ENCODE peak calls at places on chromosomes 2 and 18, in six cellular contexts. O, G, H, A, I and R are unnamed samples. For H3K27me3, the result is how much of the 10 kb centered on the place peaks cover.

GRCh38 chr2:11160256-11160655 is 5.0 kb downstream of the SLC66A3 start:
- DNase-seq in O (no peak), G (no peak), H (no peak), A (no peak), I (no peak), R (no peak)

GRCh38 chr2:16160281-16161084 is 220.1 kb downstream of the MYCN start:
- DNase-seq in O (no peak), G (no peak), H (no peak), A (no peak), I (no peak), R (no peak)

GRCh38 chr18:22778996-22779395 is 154.1 kb upstream of the RBBP8 start:
- DNase-seq in O (no peak), G (no peak), H (no peak), A (no peak), I (peak), R (no peak)

GRCh38 chr2:140696449-140696848 is 1434.4 kb downstream of the LRP1B start:
- DNase-seq in O (no peak), G (no peak), H (no peak), A (no peak), I (no peak), R (no peak)

GRCh38 chr2:166613226-166613625 is 119.2 kb upstream of the SCN7A start:
- DNase-seq in O (no peak), G (no peak), H (no peak), A (no peak), I (no peak), R (no peak)

GRCh38 chr18:75280427-75281280 is 70.1 kb downstream of the TSHZ1 start:
- DNase-seq in O (no peak), G (no peak), H (no peak), A (no peak), I (no peak), R (no peak)

GRCh38 chr18:21314721-21315120 is 72.7 kb downstream of the GREB1L start:
- DNase-seq in O (no peak), G (no peak), H (no peak), A (no peak), I (no peak), R (no peak)

GRCh38 chr2:47174731-47175361 is 19.7 kb upstream of the STPG4 start:
- DNase-seq in O (peak), G (peak), H (peak), A (no peak), I (peak), R (peak)

GRCh38 chr2:152016175-152017120 is 82.4 kb downstream of the CACNB4 start:
- DNase-seq in O (no peak), G (no peak), H (no peak), A (no peak), I (no peak), R (no peak)

GRCh38 chr2:184654945-184655344 is 56.6 kb downstream of the ZNF804A start:
- DNase-seq in O (no peak), G (no peak), H (peak), A (no peak), I (peak), R (no peak)

GRCh38 chr18:78778651-78779050 is 201.0 kb upstream of the SALL3 start:
- DNase-seq in O (no peak), G (no peak), H (no peak), A (no peak), I (no peak), R (no peak)

GRCh38 chr2:240024766-240025165 is 376 bp downstream of the NDUFA10 start:
- DNase-seq in O (peak), G (no peak), H (peak), A (peak), I (no peak), R (no peak)

GRCh38 chr2:208570066-208570465 is 163.5 kb downstream of the PTH2R start:
- DNase-seq in O (no peak), G (no peak), H (no peak), A (no peak), I (no peak), R (no peak)

GRCh38 chr2:200188851-200189250 is 117.6 kb upstream of the SPATS2L start:
- DNase-seq in O (no peak), G (no peak), H (no peak), A (no peak), I (no peak), R (no peak)

DNA sequence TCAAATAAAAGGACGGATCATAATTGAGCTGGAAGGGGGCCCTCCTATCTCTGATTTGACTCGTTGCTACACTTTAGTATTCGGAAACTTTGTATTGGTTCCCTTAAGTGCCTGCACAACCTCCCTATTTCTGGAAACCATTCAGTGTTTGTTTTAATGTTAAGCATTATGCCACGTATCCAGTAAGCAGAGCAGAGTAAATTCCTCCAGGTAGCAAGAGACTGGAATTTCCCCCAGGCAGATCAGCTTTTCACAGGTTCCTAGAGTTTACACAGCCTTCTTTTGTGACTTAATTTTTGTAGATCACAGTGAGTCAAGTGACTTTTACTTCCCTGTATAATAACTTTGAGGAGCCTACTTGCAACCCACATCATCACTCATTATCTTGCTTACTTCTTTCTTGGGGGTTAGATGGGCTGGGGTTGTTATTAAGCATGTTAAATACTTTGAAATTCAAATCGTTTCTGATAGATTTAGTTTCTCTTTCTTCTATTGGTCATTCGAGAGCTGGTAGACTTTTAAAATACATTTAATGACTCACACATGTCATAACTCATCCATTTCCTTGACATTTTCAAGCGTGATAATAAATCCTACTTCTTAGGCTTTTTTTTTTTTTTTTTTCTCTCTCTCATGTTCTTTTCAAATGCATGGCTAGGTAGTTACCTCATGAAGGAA is 219.2 kb downstream of the NEDD4L start:
- DNase-seq in O (no peak), G (no peak), H (no peak), A (no peak), I (peak), R (no peak)
- H3K27ac ChIP-seq in O (no peak), G (no peak), H (no peak), A (no peak), I (no peak), R (peak)

GRCh38 chr2:231033147-231034132 is 3.9 kb upstream of the C2orf72 start:
- DNase-seq in O (no peak), G (no peak), H (no peak), A (no peak), I (no peak), R (no peak)
- H3K27me3 ChIP-seq in O (under half), G (under half), H (under half), A (under half), I (under half), R (under half)

GRCh38 chr2:216696321-216696720 is 972 bp upstream of the IGFBP5 start:
- DNase-seq in O (no peak), G (no peak), H (peak), A (no peak), I (no peak), R (no peak)

GRCh38 chr2:216694826-216695217 is 527 bp downstream of the IGFBP5 start:
- DNase-seq in O (no peak), G (no peak), H (no peak), A (no peak), I (no peak), R (no peak)

GRCh38 chr2:216696751-216697560 is 1.6 kb upstream of the IGFBP5 start:
- DNase-seq in O (no peak), G (no peak), H (peak), A (no peak), I (peak), R (no peak)

GRCh38 chr2:216694201-216694825 is 1.0 kb downstream of the IGFBP5 start:
- DNase-seq in O (peak), G (peak), H (peak), A (no peak), I (peak), R (peak)

GRCh38 chr2:216695401-216695821 is at the start of gene IGFBP5:
- DNase-seq in O (no peak), G (no peak), H (no peak), A (no peak), I (peak), R (no peak)
- H3K27ac ChIP-seq in O (no peak), G (no peak), H (no peak), A (no peak), I (peak), R (peak)

GRCh38 chr18:61154866-61155265 is 178.4 kb upstream of the CDH20 start:
- DNase-seq in O (no peak), G (no peak), H (no peak), A (no peak), I (no peak), R (no peak)
- H3K27me3 ChIP-seq in O (under half), G (under half), H (under half), A (under half), I (under half), R (under half)

DNA sequence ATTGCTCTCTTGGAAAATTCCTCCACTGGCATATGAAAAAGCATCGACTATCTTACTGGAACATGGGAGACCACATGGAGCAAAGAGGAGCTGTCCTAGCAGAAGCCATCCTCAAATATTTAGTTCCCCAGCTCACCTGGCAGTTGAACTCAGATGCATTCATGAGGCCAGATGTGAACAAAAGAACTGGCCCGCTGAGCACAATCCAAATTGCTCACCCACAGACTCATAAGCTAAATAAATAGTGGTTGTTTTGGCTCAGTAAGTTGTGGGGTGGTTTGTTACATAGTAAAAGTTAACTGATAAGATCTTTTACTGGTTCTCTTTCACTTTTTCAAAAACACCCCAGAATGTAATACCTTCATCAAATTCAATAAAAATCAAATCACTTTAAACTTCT is 108.6 kb upstream of the CWC22 start:
- DNase-seq in O (no peak), G (no peak), H (no peak), A (no peak), I (no peak), R (no peak)
- H3K27ac ChIP-seq in O (no peak), G (no peak), H (no peak), A (no peak), I (no peak), R (no peak)

GRCh38 chr18:13613591-13614317 is 112.6 kb downstream of the FAM210A start:
- DNase-seq in O (no peak), G (no peak), H (no peak), A (no peak), I (no peak), R (peak)
- H3K27me3 ChIP-seq in O (under half), G (under half), H (under half), A (under half), I (under half), R (under half)

GRCh38 chr2:53945538-53945937 is 25.3 kb downstream of the PSME4 start:
- DNase-seq in O (no peak), G (no peak), H (no peak), A (no peak), I (no peak), R (no peak)
- H3K27ac ChIP-seq in O (no peak), G (no peak), H (no peak), A (no peak), I (no peak), R (no peak)

GRCh38 chr2:219352448-219353023 is 20.0 kb upstream of the RESP18 start:
- DNase-seq in O (peak), G (peak), H (peak), A (peak), I (peak), R (peak)
- H3K27me3 ChIP-seq in O (under half), G (under half), H (under half), A (under half), I (under half), R (under half)

GRCh38 chr2:45141883-45142866 is 132.9 kb upstream of the SIX2 start:
- DNase-seq in O (no peak), G (no peak), H (no peak), A (no peak), I (no peak), R (no peak)
- H3K27ac ChIP-seq in O (no peak), G (no peak), H (no peak), A (no peak), I (no peak), R (no peak)